ENCODE peak calls at places on chromosomes 3 and 15, in five cellular contexts. One of them, this sample, is unnamed.

GRCh38 chr15:68650901-68651709 is 72.3 kb downstream of the CORO2B start:
- DNase-seq in neuronal stem cell: peak; percentile 74
- DNase-seq in sigmoid colon: peak; percentile 76
- DNase-seq in adipocyte: no peak
- DNase-seq in fibroblast of lung: no peak
- DNase-seq in this sample: no peak

GRCh38 chr15:63124506-63124905 is 2.8 kb downstream of the LACTB start:
- DNase-seq in neuronal stem cell: no peak
- DNase-seq in fibroblast of lung: no peak
- DNase-seq in adipocyte: no peak
- DNase-seq in sigmoid colon: no peak
- DNase-seq in this sample: no peak

GRCh38 chr15:53611145-53611920 is 148.1 kb downstream of the WDR72 start:
- DNase-seq in adipocyte: no peak
- DNase-seq in neuronal stem cell: no peak
- DNase-seq in sigmoid colon: no peak
- DNase-seq in fibroblast of lung: peak; percentile 62
- DNase-seq in this sample: no peak

GRCh38 chr15:100114100-100114499 is 227.7 kb downstream of the ADAMTS17 start:
- DNase-seq in adipocyte: no peak
- DNase-seq in fibroblast of lung: peak; percentile 98
- DNase-seq in sigmoid colon: peak; percentile 80
- DNase-seq in neuronal stem cell: no peak
- DNase-seq in this sample: peak; percentile 71

GRCh38 chr3:155356594-155357370 is 63.3 kb upstream of the STRIT1 start:
- DNase-seq in adipocyte: no peak
- DNase-seq in neuronal stem cell: no peak
- DNase-seq in sigmoid colon: no peak
- DNase-seq in fibroblast of lung: peak; percentile 6
- DNase-seq in this sample: no peak

GRCh38 chr3:124786491-124787241 is 56.4 kb downstream of the UMPS start:
- DNase-seq in fibroblast of lung: peak; percentile 67
- DNase-seq in sigmoid colon: no peak
- DNase-seq in neuronal stem cell: no peak
- DNase-seq in adipocyte: peak; percentile 71
- DNase-seq in this sample: no peak

GRCh38 chr3:36904641-36905040 is 40.2 kb downstream of the TRANK1 start:
- DNase-seq in adipocyte: no peak
- DNase-seq in neuronal stem cell: no peak
- DNase-seq in fibroblast of lung: peak; percentile 24
- DNase-seq in sigmoid colon: no peak
- DNase-seq in this sample: no peak

GRCh38 chr15:76065267-76065666 is 5.5 kb downstream of the TMEM266 start:
- DNase-seq in neuronal stem cell: no peak
- DNase-seq in adipocyte: no peak
- DNase-seq in sigmoid colon: no peak
- DNase-seq in fibroblast of lung: no peak
- DNase-seq in this sample: no peak

GRCh38 chr15:65041787-65042186 is 3.4 kb upstream of the SLC51B start:
- DNase-seq in adipocyte: no peak
- DNase-seq in sigmoid colon: no peak
- DNase-seq in fibroblast of lung: no peak
- DNase-seq in neuronal stem cell: no peak
- DNase-seq in this sample: no peak

GRCh38 chr15:60993008-60993407 is 236.1 kb downstream of the RORA start:
- DNase-seq in neuronal stem cell: no peak
- DNase-seq in sigmoid colon: no peak
- DNase-seq in adipocyte: peak; percentile 54
- DNase-seq in fibroblast of lung: peak; percentile 76
- DNase-seq in this sample: no peak

GRCh38 chr15:58795825-58796224 is 24.7 kb downstream of the MINDY2 start:
- DNase-seq in fibroblast of lung: no peak
- DNase-seq in sigmoid colon: no peak
- DNase-seq in adipocyte: no peak
- DNase-seq in neuronal stem cell: no peak
- DNase-seq in this sample: no peak

GRCh38 chr3:141415959-141416358 is 47.7 kb downstream of the ZBTB38 start:
- DNase-seq in adipocyte: no peak
- DNase-seq in fibroblast of lung: no peak
- DNase-seq in sigmoid colon: no peak
- DNase-seq in neuronal stem cell: no peak
- DNase-seq in this sample: no peak
- H3K4me1 ChIP-seq in adipocyte: peaks cover 39% of the 10 kb centered on the region
- H3K4me1 ChIP-seq in fibroblast of lung: peaks cover 35% of the 10 kb centered on the region
- H3K4me1 ChIP-seq in sigmoid colon: peaks cover 80% of the 10 kb centered on the region
- H3K4me1 ChIP-seq in neuronal stem cell: peaks cover 2% of the 10 kb centered on the region
- H3K4me1 ChIP-seq in this sample: peaks cover 100% of the 10 kb centered on the region

GRCh38 chr3:197567900-197568685 is 12.3 kb upstream of the BDH1 start:
- DNase-seq in adipocyte: no peak
- DNase-seq in fibroblast of lung: no peak
- DNase-seq in sigmoid colon: no peak
- DNase-seq in neuronal stem cell: no peak
- DNase-seq in this sample: no peak
- H3K9me3 ChIP-seq in adipocyte: peaks cover 29% of the 10 kb centered on the region
- H3K9me3 ChIP-seq in fibroblast of lung: no peaks in the 10 kb centered on the region
- H3K9me3 ChIP-seq in sigmoid colon: no peaks in the 10 kb centered on the region
- H3K9me3 ChIP-seq in neuronal stem cell: peaks cover 29% of the 10 kb centered on the region
- H3K9me3 ChIP-seq in this sample: peaks cover 12% of the 10 kb centered on the region

GRCh38 chr3:141429371-141430035 is 57.3 kb upstream of the RASA2 start:
- DNase-seq in fibroblast of lung: no peak
- DNase-seq in sigmoid colon: peak; percentile 88
- DNase-seq in adipocyte: no peak
- DNase-seq in neuronal stem cell: no peak
- DNase-seq in this sample: peak; percentile 42

GRCh38 chr3:141430326-141430725 is 56.5 kb upstream of the RASA2 start:
- DNase-seq in adipocyte: no peak
- DNase-seq in sigmoid colon: no peak
- DNase-seq in neuronal stem cell: no peak
- DNase-seq in fibroblast of lung: no peak
- DNase-seq in this sample: no peak

GRCh38 chr3:141426404-141427034 is 58.2 kb downstream of the ZBTB38 start:
- DNase-seq in sigmoid colon: peak; percentile 95
- DNase-seq in adipocyte: peak; percentile 64
- DNase-seq in fibroblast of lung: peak; percentile 82
- DNase-seq in neuronal stem cell: no peak
- DNase-seq in this sample: peak; percentile 86

GRCh38 chr3:141425523-141426233 is 57.4 kb downstream of the ZBTB38 start:
- DNase-seq in adipocyte: no peak
- DNase-seq in fibroblast of lung: peak; percentile 77
- DNase-seq in neuronal stem cell: no peak
- DNase-seq in sigmoid colon: no peak
- DNase-seq in this sample: no peak

DNA sequence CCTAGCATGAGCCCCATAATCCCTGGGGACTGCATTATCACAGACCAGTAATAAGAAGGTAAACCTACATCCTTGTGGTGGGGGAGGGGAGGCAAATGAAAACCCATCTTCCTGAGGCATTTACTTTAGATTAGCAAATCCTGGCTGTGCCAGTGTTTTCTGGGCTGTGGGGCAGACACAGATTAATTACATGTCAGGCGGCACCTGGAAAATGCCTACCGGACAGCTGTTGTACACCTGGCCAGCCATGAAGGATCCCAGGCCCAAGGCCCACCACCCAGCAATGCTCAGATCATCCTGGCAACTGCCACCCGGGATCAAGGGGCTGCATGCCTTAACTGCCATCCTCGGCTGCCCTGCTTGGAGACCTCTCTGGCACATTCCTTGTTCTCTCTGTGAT is 59.1 kb upstream of the RASA2 start:
- DNase-seq in neuronal stem cell: no peak
- DNase-seq in adipocyte: no peak
- DNase-seq in fibroblast of lung: no peak
- DNase-seq in sigmoid colon: no peak
- DNase-seq in this sample: no peak
- H3K4me1 ChIP-seq in neuronal stem cell: no peaks in the 10 kb centered on the region
- H3K4me1 ChIP-seq in adipocyte: peaks cover 16% of the 10 kb centered on the region
- H3K4me1 ChIP-seq in fibroblast of lung: peaks cover 29% of the 10 kb centered on the region
- H3K4me1 ChIP-seq in sigmoid colon: peaks cover 95% of the 10 kb centered on the region
- H3K4me1 ChIP-seq in this sample: peaks cover 100% of the 10 kb centered on the region

GRCh38 chr3:175957427-175957826 is 1098.3 kb downstream of the NAALADL2 start:
- DNase-seq in fibroblast of lung: no peak
- DNase-seq in adipocyte: no peak
- DNase-seq in sigmoid colon: no peak
- DNase-seq in neuronal stem cell: no peak
- DNase-seq in this sample: no peak

GRCh38 chr3:175951047-175951694 is 1092.0 kb downstream of the NAALADL2 start:
- DNase-seq in fibroblast of lung: peak; percentile 64
- DNase-seq in neuronal stem cell: no peak
- DNase-seq in sigmoid colon: no peak
- DNase-seq in adipocyte: peak; percentile 11
- DNase-seq in this sample: no peak

DNA sequence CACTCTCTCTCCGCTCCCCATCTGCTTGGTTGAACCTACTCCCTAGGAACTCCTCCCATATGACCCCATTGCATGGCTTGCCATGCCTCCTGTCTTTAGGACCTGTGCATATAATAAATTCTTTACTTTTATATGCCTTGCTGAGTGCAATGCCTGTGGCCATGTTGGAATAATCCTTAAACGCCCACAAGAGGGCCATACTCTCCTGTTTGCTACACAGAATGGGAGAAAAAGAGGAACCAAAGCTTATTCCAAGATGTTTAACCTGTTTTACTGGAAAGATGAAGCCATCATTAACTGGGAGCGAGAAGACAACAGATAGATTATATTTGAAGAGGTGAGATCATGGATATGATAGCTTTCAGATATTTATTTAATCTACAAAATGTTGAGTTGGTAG is 1097.8 kb downstream of the NAALADL2 start:
- DNase-seq in fibroblast of lung: peak; percentile 3
- DNase-seq in sigmoid colon: no peak
- DNase-seq in neuronal stem cell: no peak
- DNase-seq in adipocyte: peak; percentile 52
- DNase-seq in this sample: no peak
- H3K9me3 ChIP-seq in fibroblast of lung: no peaks in the 10 kb centered on the region
- H3K9me3 ChIP-seq in sigmoid colon: no peaks in the 10 kb centered on the region
- H3K9me3 ChIP-seq in neuronal stem cell: no peaks in the 10 kb centered on the region
- H3K9me3 ChIP-seq in adipocyte: no peaks in the 10 kb centered on the region
- H3K9me3 ChIP-seq in this sample: peaks cover 7% of the 10 kb centered on the region

DNA sequence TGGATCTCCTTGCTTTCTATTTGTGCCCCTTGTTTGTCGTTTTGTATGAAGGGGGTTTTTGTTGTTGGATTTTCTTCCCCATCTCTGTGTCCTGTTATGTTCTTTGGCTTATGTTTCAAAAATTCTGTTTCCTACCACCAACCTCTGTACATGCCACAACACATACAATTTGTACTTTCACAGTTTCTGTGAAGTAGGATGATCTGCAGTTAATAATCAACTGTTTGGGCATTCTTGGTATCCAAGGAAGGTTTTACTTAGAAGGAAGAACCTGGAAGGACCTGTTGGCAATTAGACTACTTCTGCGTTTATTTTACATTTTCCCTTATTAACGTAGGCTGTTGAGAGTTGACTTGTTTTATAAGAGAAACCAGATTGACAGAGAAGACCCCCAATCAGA is 8.3 kb downstream of the SETD5 start:
- DNase-seq in sigmoid colon: no peak
- DNase-seq in fibroblast of lung: no peak
- DNase-seq in neuronal stem cell: no peak
- DNase-seq in adipocyte: no peak
- DNase-seq in this sample: no peak
- H3K4me1 ChIP-seq in sigmoid colon: peaks cover 92% of the 10 kb centered on the region
- H3K4me1 ChIP-seq in fibroblast of lung: peaks cover 11% of the 10 kb centered on the region
- H3K4me1 ChIP-seq in neuronal stem cell: peaks cover 37% of the 10 kb centered on the region
- H3K4me1 ChIP-seq in adipocyte: peaks cover 64% of the 10 kb centered on the region
- H3K4me1 ChIP-seq in this sample: peaks cover 100% of the 10 kb centered on the region

DNA sequence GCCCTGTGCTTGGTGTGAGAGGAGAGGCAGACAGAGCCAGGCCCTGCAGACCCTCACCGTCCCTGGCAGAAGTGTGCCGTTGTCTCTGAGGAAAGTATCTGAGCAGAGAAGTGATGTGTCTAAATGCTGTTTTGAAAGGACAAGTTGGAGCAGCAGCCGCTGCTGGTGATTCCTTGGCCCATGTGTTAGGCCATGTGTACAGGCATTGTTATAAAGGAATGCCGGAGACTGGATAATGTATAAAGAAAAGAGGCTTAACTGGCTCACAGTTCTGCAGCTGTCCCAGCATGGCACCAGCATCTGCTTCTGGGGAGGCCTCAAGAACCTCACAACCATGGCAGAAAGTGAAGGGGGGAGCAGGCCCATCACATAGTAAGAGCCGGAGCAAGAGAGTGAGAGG is 334.6 kb upstream of the ATP10A start:
- DNase-seq in fibroblast of lung: no peak
- DNase-seq in neuronal stem cell: peak; percentile 9
- DNase-seq in sigmoid colon: no peak
- DNase-seq in adipocyte: no peak
- DNase-seq in this sample: no peak
- H3K9me3 ChIP-seq in fibroblast of lung: no peaks in the 10 kb centered on the region
- H3K9me3 ChIP-seq in neuronal stem cell: no peaks in the 10 kb centered on the region
- H3K9me3 ChIP-seq in sigmoid colon: no peaks in the 10 kb centered on the region
- H3K9me3 ChIP-seq in adipocyte: no peaks in the 10 kb centered on the region
- H3K9me3 ChIP-seq in this sample: no peaks in the 10 kb centered on the region

GRCh38 chr3:2839886-2840285 is 270.3 kb downstream of the IL5RA start:
- DNase-seq in neuronal stem cell: no peak
- DNase-seq in adipocyte: no peak
- DNase-seq in sigmoid colon: no peak
- DNase-seq in fibroblast of lung: peak; percentile 4
- DNase-seq in this sample: no peak
- H3K4me1 ChIP-seq in neuronal stem cell: no peaks in the 10 kb centered on the region
- H3K4me1 ChIP-seq in adipocyte: peaks cover 16% of the 10 kb centered on the region
- H3K4me1 ChIP-seq in sigmoid colon: no peaks in the 10 kb centered on the region
- H3K4me1 ChIP-seq in fibroblast of lung: no peaks in the 10 kb centered on the region
- H3K4me1 ChIP-seq in this sample: no peaks in the 10 kb centered on the region